ENCODE peak calls at places on chromosomes 2 and 18, in six cellular contexts. F is GM20000, G is endothelial cell, E is progenitor cell of endocrine pancreas, B is Peyer's patch, H is omental fat pad. S is an unnamed sample.

GRCh38 chr18:41761329-41762028 is 193.6 kb upstream of the PIK3C3 start:
- DNase-seq in H (no peak), G (no peak), F (no peak), E (no peak), B (no peak), S (no peak)

GRCh38 chr18:48184118-48184517 is 225.1 kb downstream of the ZBTB7C start:
- DNase-seq in E (no peak), B (no peak), G (no peak), F (no peak), H (no peak), S (no peak)

GRCh38 chr2:51103205-51103604 is 71.3 kb upstream of the NRXN1 start:
- DNase-seq in H (no peak), F (no peak), E (no peak), B (no peak), G (peak), S (peak)

GRCh38 chr18:28584726-28585125 is 407.8 kb upstream of the CDH2 start:
- DNase-seq in G (no peak), B (no peak), F (no peak), H (no peak), E (no peak), S (no peak)

GRCh38 chr2:119475225-119475856 is 43.7 kb downstream of the TMEM37 start:
- DNase-seq in G (no peak), H (no peak), E (peak), F (no peak), B (no peak), S (no peak)

GRCh38 chr2:222451270-222451674 is 26.9 kb downstream of the SGPP2 start:
- DNase-seq in B (no peak), H (no peak), F (peak), E (no peak), G (no peak), S (no peak)

GRCh38 chr2:136327162-136327852 is 209.4 kb upstream of the CXCR4 start:
- DNase-seq in G (no peak), F (peak), H (no peak), B (peak), E (no peak), S (peak)

GRCh38 chr2:4715065-4715464 is 977.1 kb upstream of the SOX11 start:
- DNase-seq in F (no peak), B (no peak), G (no peak), E (no peak), H (no peak), S (no peak)

GRCh38 chr2:129277611-129278010 is 701.9 kb upstream of the RAB6C start:
- DNase-seq in E (no peak), B (no peak), H (no peak), G (no peak), F (no peak), S (no peak)

GRCh38 chr2:232458661-232459418 is 2.9 kb downstream of the ALPI start:
- DNase-seq in G (no peak), F (no peak), E (no peak), B (peak), H (no peak), S (no peak)

GRCh38 chr2:26395394-26395793 is 6.3 kb upstream of the DRC1 start:
- DNase-seq in F (no peak), B (no peak), E (no peak), G (no peak), H (no peak), S (no peak)
- TF ChIP-seq CTCF in F (no peak), B (no peak), E (no peak), G (no peak), H (no peak), S (no peak)

DNA sequence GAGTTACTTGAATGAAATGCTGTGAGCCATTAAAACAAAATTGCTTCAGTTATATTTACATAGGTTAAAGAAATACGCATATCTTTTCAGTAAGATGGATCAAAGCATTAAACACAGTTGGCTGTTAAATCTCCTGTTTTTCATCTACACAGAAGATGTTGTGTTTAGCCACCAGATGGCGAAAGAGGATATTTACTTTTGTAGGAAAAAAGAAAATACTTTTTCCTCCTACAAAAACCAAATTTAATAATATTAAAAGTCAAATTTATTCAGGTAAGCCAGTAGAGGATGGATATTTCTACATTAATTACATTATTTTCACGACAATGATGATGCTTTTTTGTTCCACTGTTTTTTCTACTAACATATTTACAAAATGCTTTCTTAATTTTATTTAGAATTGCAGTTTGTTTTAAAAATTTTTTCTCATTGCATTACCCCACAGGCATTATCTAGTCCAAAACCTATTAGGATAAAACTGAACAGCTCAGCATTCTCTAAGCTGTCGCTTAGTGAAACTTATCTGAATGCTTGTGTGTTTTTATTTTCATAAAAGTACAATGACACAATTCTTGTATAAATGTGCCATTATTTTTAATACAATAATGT is 173.7 kb downstream of the ASXL3 start:
- DNase-seq in H (no peak), G (no peak), E (no peak), B (no peak), F (peak), S (no peak)
- TF ChIP-seq CTCF in H (no peak), G (peak), E (peak), B (no peak), F (no peak), S (peak)

GRCh38 chr2:157526070-157526469 is 82.2 kb upstream of the CYTIP start:
- DNase-seq in H (no peak), F (no peak), E (no peak), B (no peak), G (no peak), S (no peak)

GRCh38 chr2:157523270-157524059 is 79.6 kb upstream of the CYTIP start:
- DNase-seq in F (no peak), E (no peak), H (no peak), B (no peak), G (no peak), S (no peak)

GRCh38 chr2:157528963-157529751 is 85.3 kb upstream of the CYTIP start:
- DNase-seq in F (no peak), E (no peak), B (no peak), H (no peak), G (no peak), S (no peak)
- TF ChIP-seq CTCF in F (no peak), E (no peak), B (no peak), H (no peak), G (no peak), S (no peak)

GRCh38 chr2:84532291-84532690 is 16.0 kb downstream of the DNAH6 start:
- DNase-seq in F (no peak), H (no peak), E (no peak), B (no peak), G (no peak), S (no peak)

GRCh38 chr2:84527137-84528129 is 11.1 kb downstream of the DNAH6 start:
- DNase-seq in B (no peak), F (no peak), H (no peak), G (no peak), E (no peak), S (no peak)

GRCh38 chr2:84526562-84526961 is 10.3 kb downstream of the DNAH6 start:
- DNase-seq in G (no peak), H (no peak), B (no peak), F (no peak), E (no peak), S (no peak)
- TF ChIP-seq CTCF in G (no peak), H (no peak), B (no peak), F (no peak), E (no peak), S (no peak)

GRCh38 chr18:54155412-54155811 is 69.1 kb downstream of the MBD2 start:
- DNase-seq in E (no peak), H (no peak), F (no peak), B (no peak), G (no peak), S (no peak)

GRCh38 chr18:54150226-54150625 is 74.2 kb downstream of the MBD2 start:
- DNase-seq in E (no peak), H (no peak), B (no peak), G (no peak), F (no peak), S (no peak)

GRCh38 chr18:54151376-54151775 is 73.1 kb downstream of the MBD2 start:
- DNase-seq in B (no peak), E (no peak), H (no peak), F (no peak), G (no peak), S (no peak)

GRCh38 chr18:54157646-54158045 is 66.8 kb downstream of the MBD2 start:
- DNase-seq in E (no peak), H (no peak), B (no peak), G (no peak), F (no peak), S (no peak)

GRCh38 chr18:54154231-54154630 is 70.2 kb downstream of the MBD2 start:
- DNase-seq in B (no peak), E (no peak), H (no peak), G (no peak), F (no peak), S (no peak)
- TF ChIP-seq CTCF in B (no peak), E (no peak), H (no peak), G (no peak), F (no peak), S (no peak)

GRCh38 chr2:78992451-78992806 is 33.1 kb upstream of the REG3G start:
- DNase-seq in H (no peak), G (peak), E (peak), F (no peak), B (no peak), S (peak)
- TF ChIP-seq CTCF in H (no peak), G (peak), E (peak), F (peak), B (no peak), S (no peak)

S was measured in transverse colon.